ENCODE peak calls at places on chromosomes 16 and 17, in seven cellular contexts. D, Q, G, Y, B, X and U are unnamed samples.

GRCh38 chr17:69265873-69266272 is 37.2 kb upstream of the ABCA10 start:
- DNase-seq in D (no peak), B (no peak), X (no peak), G (no peak), Y (no peak), Q (no peak), U (no peak)

GRCh38 chr16:22216191-22216831 is 10.2 kb downstream of the EEF2K start:
- DNase-seq in G (no peak), Q (no peak), B (no peak), X (no peak), D (no peak), Y (no peak), U (no peak)

GRCh38 chr16:84741351-84741791 is 41.6 kb downstream of the USP10 start:
- DNase-seq in D (no peak), G (no peak), Q (no peak), B (no peak), X (no peak), Y (no peak), U (no peak)

GRCh38 chr16:80751167-80751566 is 53.2 kb downstream of the CDYL2 start:
- DNase-seq in Y (no peak), X (no peak), G (no peak), Q (no peak), D (no peak), B (no peak), U (no peak)

GRCh38 chr17:42227849-42228696 is 33.8 kb upstream of the GHDC start:
- DNase-seq in Y (no peak), B (no peak), X (no peak), G (no peak), D (no peak), Q (no peak), U (no peak)

GRCh38 chr16:81516478-81517149 is 72.0 kb downstream of the CMIP start:
- DNase-seq in X (no peak), Q (no peak), G (no peak), B (peak; percentile 76), D (no peak), Y (no peak), U (no peak)

GRCh38 chr16:11402051-11402744 is 56.9 kb downstream of the RMI2 start:
- DNase-seq in G (peak; percentile 73), Y (no peak), Q (no peak), X (no peak), B (no peak), D (no peak), U (no peak)

GRCh38 chr16:48365601-48366164 is 19.5 kb downstream of the SIAH1 start:
- DNase-seq in Q (peak; percentile 59), G (peak; percentile 80), D (peak; percentile 82), Y (no peak), B (peak; percentile 90), X (peak; percentile 94), U (no peak)

GRCh38 chr17:61647044-61647443 is 56.0 kb upstream of the NACA2 start:
- DNase-seq in B (no peak), X (no peak), D (no peak), Q (no peak), Y (no peak), G (no peak), U (no peak)

GRCh38 chr17:49079840-49080663 is 52.5 kb upstream of the B4GALNT2 start:
- DNase-seq in G (no peak), Y (no peak), X (no peak), Q (no peak), D (no peak), B (no peak), U (no peak)

GRCh38 chr17:350706-351435 is 1.7 kb downstream of the RPH3AL start:
- DNase-seq in D (no peak), Q (no peak), X (peak; percentile 76), G (peak; percentile 82), Y (no peak), B (peak; percentile 91), U (no peak)

GRCh38 chr17:43722921-43723665 is 35.5 kb downstream of the SOST start:
- DNase-seq in B (no peak), G (no peak), X (no peak), Y (no peak), D (no peak), Q (no peak), U (no peak)

GRCh38 chr16:86680661-86681439 is 102.5 kb downstream of the FOXL1 start:
- DNase-seq in D (no peak), B (no peak), Q (no peak), X (no peak), Y (no peak), G (no peak), U (no peak)

GRCh38 chr17:1460233-1460632 is 4.2 kb upstream of the CRK start:
- DNase-seq in D (no peak), Y (no peak), G (no peak), X (peak; percentile 94), Q (no peak), B (peak; percentile 77), U (no peak)

GRCh38 chr17:27893834-27894503 is 804 bp upstream of the LYRM9 start:
- DNase-seq in B (no peak), Q (no peak), Y (no peak), D (no peak), G (no peak), X (no peak), U (no peak)
- H3K4me3 ChIP-seq in B (no peak overlapping the region), Q (no peak overlapping the region), Y (no peak overlapping the region), D (no peak overlapping the region), G (peak overlapping the region; percentile 68), X (no peak overlapping the region), U (no peak overlapping the region)

DNA sequence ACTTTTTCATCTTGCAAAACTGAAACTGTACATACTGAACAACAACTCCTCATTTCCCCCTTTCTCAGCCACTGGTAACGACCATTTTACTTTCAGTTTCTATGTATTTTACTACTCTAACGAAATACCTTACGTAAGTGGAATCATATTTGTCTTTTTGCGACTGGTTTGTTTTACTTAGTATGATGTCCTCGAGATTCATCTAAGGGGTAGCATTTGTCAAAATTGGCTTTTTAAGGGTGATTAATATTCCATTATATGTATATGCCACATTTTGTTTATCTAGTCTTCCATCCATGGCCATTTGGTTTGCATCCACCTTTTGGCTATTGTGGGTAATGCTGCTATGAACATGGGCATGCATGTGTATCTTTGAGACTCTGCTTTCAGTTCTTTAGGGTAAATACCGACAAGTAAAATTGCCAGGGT is 10.4 kb downstream of the KPNB1 start:
- DNase-seq in Y (peak; percentile 39), D (no peak), Q (no peak), G (no peak), B (no peak), X (no peak), U (no peak)
- H3K4me1 ChIP-seq in Y (peaks cover 44% of the 10 kb centered on the region), D (peaks cover 19% of the 10 kb centered on the region), Q (peaks cover 20% of the 10 kb centered on the region), G (no peaks in the 10 kb centered on the region), B (peaks cover 7% of the 10 kb centered on the region), X (peaks cover 6% of the 10 kb centered on the region), U (no peaks in the 10 kb centered on the region)

DNA sequence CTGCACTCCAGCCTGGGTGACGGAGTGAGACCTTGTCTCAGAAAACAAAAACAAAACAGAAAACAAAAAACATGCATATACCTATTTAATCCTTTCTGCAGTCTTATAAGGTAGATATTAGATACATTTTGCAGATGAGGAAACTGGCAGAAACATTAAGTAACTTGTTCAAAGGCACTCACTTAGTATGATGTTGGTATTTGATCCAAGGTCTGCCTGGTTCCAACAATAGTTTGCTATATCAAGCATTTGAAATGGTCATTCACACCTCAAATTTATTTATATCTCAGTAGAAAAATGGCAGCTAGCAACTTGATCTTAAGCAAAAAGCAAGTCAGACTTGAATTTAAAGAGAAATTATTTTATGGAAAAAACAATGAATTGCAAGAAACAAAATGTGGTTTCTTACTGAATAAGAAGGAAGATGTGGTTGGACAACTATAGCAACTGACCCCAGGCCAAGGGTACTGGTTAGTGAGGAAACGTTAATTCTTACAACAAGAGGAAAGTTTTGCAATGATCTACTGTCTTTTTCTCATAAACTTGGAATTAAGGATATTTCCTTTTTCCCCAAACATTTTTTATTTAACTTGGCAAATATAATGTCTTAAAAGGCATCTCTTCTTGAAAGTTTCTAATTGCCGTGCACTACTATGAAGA is 19.7 kb downstream of the DHRS7B start:
- DNase-seq in G (no peak), D (no peak), Q (no peak), Y (no peak), B (no peak), X (no peak), U (no peak)
- H3K36me3 ChIP-seq in G (no peaks in the 10 kb centered on the region), D (no peaks in the 10 kb centered on the region), Q (peaks cover 6% of the 10 kb centered on the region), Y (no peaks in the 10 kb centered on the region), B (no peaks in the 10 kb centered on the region), X (no peaks in the 10 kb centered on the region), U (no peaks in the 10 kb centered on the region)

GRCh38 chr17:45240905-45241314 is 19.2 kb downstream of the FMNL1 start:
- DNase-seq in X (no peak), Q (no peak), B (no peak), G (no peak), D (no peak), Y (no peak), U (no peak)

GRCh38 chr17:45242015-45242414 is 19.9 kb downstream of the SPATA32 start:
- DNase-seq in Y (no peak), Q (no peak), B (no peak), X (no peak), G (no peak), D (no peak), U (no peak)

GRCh38 chr17:45238155-45238774 is 16.6 kb downstream of the FMNL1 start:
- DNase-seq in B (no peak), X (no peak), G (no peak), Q (no peak), D (no peak), Y (no peak), U (no peak)

GRCh38 chr17:45243750-45244149 is 18.1 kb downstream of the SPATA32 start:
- DNase-seq in D (no peak), B (no peak), X (peak; percentile 80), Y (no peak), Q (no peak), G (no peak), U (no peak)

DNA sequence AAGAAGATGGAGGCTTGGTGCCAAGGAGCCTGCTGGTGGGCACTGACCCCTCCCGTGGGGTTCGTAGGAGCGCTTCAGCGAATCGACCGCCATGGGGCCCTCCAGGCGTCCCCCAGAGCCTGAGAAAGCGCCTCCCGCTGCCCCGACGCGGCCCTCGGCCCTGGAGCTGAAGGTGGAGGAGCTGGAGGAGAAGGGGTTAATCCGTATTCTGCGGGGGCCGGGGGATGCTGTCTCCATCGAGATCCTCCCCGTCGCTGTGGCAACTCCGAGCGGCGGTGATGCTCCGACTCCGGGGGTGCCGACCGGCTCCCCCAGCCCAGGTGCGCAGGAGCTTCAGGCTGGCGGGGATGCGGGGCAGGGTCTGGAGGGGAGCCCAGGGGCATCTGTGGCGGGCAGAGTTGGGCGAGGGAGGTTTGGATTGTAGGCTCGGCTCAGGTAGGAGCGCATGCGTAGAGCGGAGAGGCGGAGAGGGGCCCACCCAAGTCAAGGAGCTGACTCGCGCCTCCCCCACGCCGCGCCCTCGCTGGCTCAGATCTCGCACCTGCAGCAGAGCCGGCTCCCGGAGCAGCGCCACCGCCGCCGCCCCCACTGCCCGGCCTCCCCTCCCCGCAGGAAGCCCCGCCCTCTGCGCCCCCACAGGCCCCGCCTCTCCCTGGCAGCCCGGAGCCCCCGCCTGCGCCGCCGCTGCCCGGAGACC is 19.8 kb downstream of the FMNL1 start:
- DNase-seq in Y (no peak), G (no peak), X (peak; percentile 60), D (no peak), B (no peak), Q (no peak), U (no peak)
- H3K4me3 ChIP-seq in Y (no peak overlapping the region), G (no peak overlapping the region), X (peak overlapping the region; percentile 23), D (no peak overlapping the region), B (peak overlapping the region; percentile 42), Q (no peak overlapping the region), U (peak overlapping the region; percentile 41)